ENCODE peak calls at places on chromosomes 3 and 15, in ten cellular contexts. One of them, this sample, is unnamed.
A peak's percentile ranks its signal among the peaks of the same experiment; 100 is the strongest.

GRCh38 chr3:171225101-171225674 is 198.7 kb upstream of the SLC2A2 start:
- DNase-seq in AG09309: no peak
- DNase-seq in fibroblast of gingiva: no peak
- DNase-seq in fibroblast of mammary gland: no peak
- DNase-seq in HCT116: no peak
- DNase-seq in uterus: no peak
- DNase-seq in stimulated activated naive CD8-positive, alpha-beta T cell treated with anti-CD3 and anti-CD28 coated beads, Interleukin-15, amount 100 ng/mL, for 72 hours: no peak
- DNase-seq in NCI-H2171 treated with DMSO at 0.1 percent for 48 hours: no peak
- DNase-seq in NCI-H1092: no peak
- DNase-seq in NCI-H2081 treated with DMSO at 0.1 percent for 48 hours: no peak
- DNase-seq in this sample: no peak

GRCh38 chr15:65034719-65035118 is 5.3 kb upstream of the MTFMT start:
- DNase-seq in AG09309: no peak
- DNase-seq in HCT116: no peak
- DNase-seq in NCI-H2081 treated with DMSO at 0.1 percent for 48 hours: no peak
- DNase-seq in fibroblast of mammary gland: no peak
- DNase-seq in stimulated activated naive CD8-positive, alpha-beta T cell treated with anti-CD3 and anti-CD28 coated beads, Interleukin-15, amount 100 ng/mL, for 72 hours: no peak
- DNase-seq in fibroblast of gingiva: no peak
- DNase-seq in NCI-H1092: no peak
- DNase-seq in uterus: no peak
- DNase-seq in NCI-H2171 treated with DMSO at 0.1 percent for 48 hours: no peak
- DNase-seq in this sample: no peak

GRCh38 chr3:136149569-136150136 is 46.5 kb downstream of the MSL2 start:
- DNase-seq in NCI-H2171 treated with DMSO at 0.1 percent for 48 hours: no peak
- DNase-seq in stimulated activated naive CD8-positive, alpha-beta T cell treated with anti-CD3 and anti-CD28 coated beads, Interleukin-15, amount 100 ng/mL, for 72 hours: no peak
- DNase-seq in HCT116: no peak
- DNase-seq in uterus: no peak
- DNase-seq in NCI-H1092: no peak
- DNase-seq in fibroblast of gingiva: no peak
- DNase-seq in AG09309: peak; percentile 11
- DNase-seq in fibroblast of mammary gland: peak; percentile 57
- DNase-seq in NCI-H2081 treated with DMSO at 0.1 percent for 48 hours: no peak
- DNase-seq in this sample: no peak

GRCh38 chr15:33313491-33313890 is 2.7 kb downstream of the RYR3 start:
- DNase-seq in HCT116: no peak
- DNase-seq in uterus: no peak
- DNase-seq in NCI-H2081 treated with DMSO at 0.1 percent for 48 hours: no peak
- DNase-seq in stimulated activated naive CD8-positive, alpha-beta T cell treated with anti-CD3 and anti-CD28 coated beads, Interleukin-15, amount 100 ng/mL, for 72 hours: no peak
- DNase-seq in fibroblast of mammary gland: no peak
- DNase-seq in NCI-H2171 treated with DMSO at 0.1 percent for 48 hours: no peak
- DNase-seq in NCI-H1092: no peak
- DNase-seq in AG09309: no peak
- DNase-seq in fibroblast of gingiva: no peak
- DNase-seq in this sample: no peak

GRCh38 chr3:13939206-13939605 is 59.3 kb upstream of the WNT7A start:
- DNase-seq in uterus: no peak
- DNase-seq in NCI-H1092: no peak
- DNase-seq in NCI-H2171 treated with DMSO at 0.1 percent for 48 hours: no peak
- DNase-seq in fibroblast of gingiva: no peak
- DNase-seq in fibroblast of mammary gland: no peak
- DNase-seq in AG09309: no peak
- DNase-seq in NCI-H2081 treated with DMSO at 0.1 percent for 48 hours: no peak
- DNase-seq in stimulated activated naive CD8-positive, alpha-beta T cell treated with anti-CD3 and anti-CD28 coated beads, Interleukin-15, amount 100 ng/mL, for 72 hours: no peak
- DNase-seq in HCT116: no peak
- DNase-seq in this sample: no peak

GRCh38 chr3:187798531-187799520 is 53.6 kb upstream of the BCL6 start:
- DNase-seq in NCI-H1092: no peak
- DNase-seq in HCT116: no peak
- DNase-seq in fibroblast of gingiva: no peak
- DNase-seq in NCI-H2171 treated with DMSO at 0.1 percent for 48 hours: peak; percentile 8
- DNase-seq in stimulated activated naive CD8-positive, alpha-beta T cell treated with anti-CD3 and anti-CD28 coated beads, Interleukin-15, amount 100 ng/mL, for 72 hours: no peak
- DNase-seq in NCI-H2081 treated with DMSO at 0.1 percent for 48 hours: no peak
- DNase-seq in AG09309: no peak
- DNase-seq in fibroblast of mammary gland: no peak
- DNase-seq in uterus: no peak
- DNase-seq in this sample: no peak

GRCh38 chr3:97559398-97559797 is 205.2 kb upstream of the ARL6 start:
- DNase-seq in fibroblast of mammary gland: no peak
- DNase-seq in NCI-H2081 treated with DMSO at 0.1 percent for 48 hours: no peak
- DNase-seq in stimulated activated naive CD8-positive, alpha-beta T cell treated with anti-CD3 and anti-CD28 coated beads, Interleukin-15, amount 100 ng/mL, for 72 hours: no peak
- DNase-seq in uterus: no peak
- DNase-seq in NCI-H2171 treated with DMSO at 0.1 percent for 48 hours: no peak
- DNase-seq in NCI-H1092: no peak
- DNase-seq in AG09309: no peak
- DNase-seq in fibroblast of gingiva: no peak
- DNase-seq in HCT116: no peak
- DNase-seq in this sample: no peak

GRCh38 chr3:50322386-50323091 is at the start of gene HYAL2:
- DNase-seq in NCI-H2081 treated with DMSO at 0.1 percent for 48 hours: no peak
- DNase-seq in HCT116: no peak
- DNase-seq in uterus: peak; percentile 84
- DNase-seq in AG09309: no peak
- DNase-seq in fibroblast of mammary gland: no peak
- DNase-seq in fibroblast of gingiva: no peak
- DNase-seq in NCI-H1092: peak; percentile 33
- DNase-seq in stimulated activated naive CD8-positive, alpha-beta T cell treated with anti-CD3 and anti-CD28 coated beads, Interleukin-15, amount 100 ng/mL, for 72 hours: no peak
- DNase-seq in NCI-H2171 treated with DMSO at 0.1 percent for 48 hours: no peak
- DNase-seq in this sample: peak; percentile 18

GRCh38 chr3:128432301-128432897 is 34.3 kb downstream of the DNAJB8 start:
- DNase-seq in NCI-H2171 treated with DMSO at 0.1 percent for 48 hours: no peak
- DNase-seq in stimulated activated naive CD8-positive, alpha-beta T cell treated with anti-CD3 and anti-CD28 coated beads, Interleukin-15, amount 100 ng/mL, for 72 hours: no peak
- DNase-seq in fibroblast of mammary gland: no peak
- DNase-seq in NCI-H2081 treated with DMSO at 0.1 percent for 48 hours: no peak
- DNase-seq in fibroblast of gingiva: no peak
- DNase-seq in HCT116: no peak
- DNase-seq in uterus: no peak
- DNase-seq in AG09309: no peak
- DNase-seq in NCI-H1092: no peak
- DNase-seq in this sample: no peak

This sample was measured in B cell.